ENCODE peak calls at places on chromosomes 1 and 21, in four cellular contexts. One of them, this sample, is unnamed.

GRCh38 chr1:170872663-170873062 is 62.7 kb upstream of the MROH9 start:
- DNase-seq in pancreas: no peak
- DNase-seq in effector memory CD4-positive, alpha-beta T cell: no peak
- DNase-seq in lower lobe of right lung: no peak
- DNase-seq in this sample: no peak

GRCh38 chr1:156082111-156083091 is at the start of gene MEX3A:
- DNase-seq in pancreas: peak
- DNase-seq in effector memory CD4-positive, alpha-beta T cell: peak
- DNase-seq in lower lobe of right lung: peak
- DNase-seq in this sample: peak

GRCh38 chr1:61090546-61090945 is 8.2 kb downstream of the NFIA start:
- DNase-seq in effector memory CD4-positive, alpha-beta T cell: no peak
- DNase-seq in lower lobe of right lung: no peak
- DNase-seq in pancreas: no peak
- DNase-seq in this sample: no peak

GRCh38 chr1:48208251-48208650 is 14.3 kb upstream of the SLC5A9 start:
- DNase-seq in lower lobe of right lung: no peak
- DNase-seq in pancreas: no peak
- DNase-seq in effector memory CD4-positive, alpha-beta T cell: no peak
- DNase-seq in this sample: no peak

GRCh38 chr1:3858231-3858981 is 1.1 kb downstream of the DFFB start:
- DNase-seq in pancreas: peak
- DNase-seq in effector memory CD4-positive, alpha-beta T cell: no peak
- DNase-seq in lower lobe of right lung: peak
- DNase-seq in this sample: no peak

GRCh38 chr1:225888289-225888897 is 553 bp downstream of the LEFTY1 start:
- DNase-seq in pancreas: no peak
- DNase-seq in lower lobe of right lung: peak
- DNase-seq in effector memory CD4-positive, alpha-beta T cell: no peak
- DNase-seq in this sample: no peak

GRCh38 chr1:1013105-1013921 is at the start of gene ISG15:
- DNase-seq in effector memory CD4-positive, alpha-beta T cell: peak
- DNase-seq in lower lobe of right lung: peak
- DNase-seq in pancreas: peak
- DNase-seq in this sample: peak

GRCh38 chr1:7705048-7705907 is 65.8 kb upstream of the VAMP3 start:
- DNase-seq in lower lobe of right lung: peak
- DNase-seq in pancreas: peak
- DNase-seq in effector memory CD4-positive, alpha-beta T cell: no peak
- DNase-seq in this sample: no peak

GRCh38 chr1:36217667-36218066 is 6.6 kb upstream of the THRAP3 start:
- DNase-seq in effector memory CD4-positive, alpha-beta T cell: no peak
- DNase-seq in lower lobe of right lung: no peak
- DNase-seq in pancreas: no peak
- DNase-seq in this sample: no peak

GRCh38 chr1:56915960-56916359 is 49.9 kb downstream of the C8B start:
- DNase-seq in effector memory CD4-positive, alpha-beta T cell: no peak
- DNase-seq in lower lobe of right lung: peak
- DNase-seq in pancreas: peak
- DNase-seq in this sample: no peak

GRCh38 chr1:236143104-236143948 is 987 bp downstream of the GPR137B start:
- DNase-seq in lower lobe of right lung: no peak
- DNase-seq in effector memory CD4-positive, alpha-beta T cell: no peak
- DNase-seq in pancreas: no peak
- DNase-seq in this sample: peak

GRCh38 chr1:209220048-209220524 is 363.4 kb upstream of the CAMK1G start:
- DNase-seq in pancreas: no peak
- DNase-seq in effector memory CD4-positive, alpha-beta T cell: no peak
- DNase-seq in lower lobe of right lung: no peak
- DNase-seq in this sample: peak

GRCh38 chr1:186014370-186015030 is 280.3 kb downstream of the HMCN1 start:
- DNase-seq in effector memory CD4-positive, alpha-beta T cell: no peak
- DNase-seq in lower lobe of right lung: no peak
- DNase-seq in pancreas: no peak
- DNase-seq in this sample: no peak

GRCh38 chr21:41943468-41944250 is 10.2 kb downstream of the C2CD2 start:
- DNase-seq in lower lobe of right lung: no peak
- DNase-seq in pancreas: no peak
- DNase-seq in effector memory CD4-positive, alpha-beta T cell: no peak
- DNase-seq in this sample: no peak

GRCh38 chr1:87093286-87093685 is 178.9 kb downstream of the HS2ST1 start:
- DNase-seq in pancreas: no peak
- DNase-seq in effector memory CD4-positive, alpha-beta T cell: no peak
- DNase-seq in lower lobe of right lung: no peak
- DNase-seq in this sample: no peak

GRCh38 chr1:173042806-173043205 is 7.9 kb downstream of the TNFSF18 start:
- DNase-seq in pancreas: no peak
- DNase-seq in effector memory CD4-positive, alpha-beta T cell: no peak
- DNase-seq in lower lobe of right lung: no peak
- DNase-seq in this sample: no peak

GRCh38 chr1:61951731-61952585 is 209.7 kb downstream of the PATJ start:
- DNase-seq in effector memory CD4-positive, alpha-beta T cell: no peak
- DNase-seq in pancreas: peak
- DNase-seq in lower lobe of right lung: no peak
- DNase-seq in this sample: no peak

GRCh38 chr1:181089017-181089776 is 697 bp downstream of the IER5 start:
- DNase-seq in pancreas: no peak
- DNase-seq in lower lobe of right lung: peak
- DNase-seq in effector memory CD4-positive, alpha-beta T cell: no peak
- DNase-seq in this sample: peak

GRCh38 chr1:88800382-88801051 is 90.8 kb downstream of the GTF2B start:
- DNase-seq in effector memory CD4-positive, alpha-beta T cell: no peak
- DNase-seq in pancreas: no peak
- DNase-seq in lower lobe of right lung: no peak
- DNase-seq in this sample: no peak

GRCh38 chr21:45982256-45982757 is 737 bp downstream of the COL6A1 start:
- DNase-seq in lower lobe of right lung: peak
- DNase-seq in pancreas: no peak
- DNase-seq in effector memory CD4-positive, alpha-beta T cell: no peak
- DNase-seq in this sample: no peak

GRCh38 chr21:45306832-45307571 is 19.3 kb upstream of the POFUT2 start:
- DNase-seq in pancreas: peak
- DNase-seq in lower lobe of right lung: peak
- DNase-seq in effector memory CD4-positive, alpha-beta T cell: no peak
- DNase-seq in this sample: no peak

GRCh38 chr1:246836169-246836568 is 95.6 kb downstream of the AHCTF1 start:
- DNase-seq in lower lobe of right lung: no peak
- DNase-seq in effector memory CD4-positive, alpha-beta T cell: no peak
- DNase-seq in pancreas: no peak
- DNase-seq in this sample: no peak

GRCh38 chr1:143661418-143662120 is 310.2 kb downstream of the FAM72C start:
- DNase-seq in pancreas: no peak
- DNase-seq in lower lobe of right lung: no peak
- DNase-seq in effector memory CD4-positive, alpha-beta T cell: no peak
- DNase-seq in this sample: no peak

GRCh38 chr21:15749045-15749867 is 19.5 kb downstream of the USP25 start:
- DNase-seq in effector memory CD4-positive, alpha-beta T cell: no peak
- DNase-seq in lower lobe of right lung: no peak
- DNase-seq in pancreas: no peak
- DNase-seq in this sample: no peak

GRCh38 chr1:205492774-205493173 is 11.7 kb upstream of the CDK18 start:
- DNase-seq in effector memory CD4-positive, alpha-beta T cell: no peak
- DNase-seq in pancreas: no peak
- DNase-seq in lower lobe of right lung: no peak
- DNase-seq in this sample: no peak

GRCh38 chr1:51861669-51862068 is 16.9 kb downstream of the NRDC start:
- DNase-seq in pancreas: no peak
- DNase-seq in lower lobe of right lung: no peak
- DNase-seq in effector memory CD4-positive, alpha-beta T cell: no peak
- DNase-seq in this sample: no peak

GRCh38 chr1:94105957-94106529 is 14.9 kb downstream of the ABCA4 start:
- DNase-seq in lower lobe of right lung: no peak
- DNase-seq in pancreas: no peak
- DNase-seq in effector memory CD4-positive, alpha-beta T cell: no peak
- DNase-seq in this sample: peak

DNA sequence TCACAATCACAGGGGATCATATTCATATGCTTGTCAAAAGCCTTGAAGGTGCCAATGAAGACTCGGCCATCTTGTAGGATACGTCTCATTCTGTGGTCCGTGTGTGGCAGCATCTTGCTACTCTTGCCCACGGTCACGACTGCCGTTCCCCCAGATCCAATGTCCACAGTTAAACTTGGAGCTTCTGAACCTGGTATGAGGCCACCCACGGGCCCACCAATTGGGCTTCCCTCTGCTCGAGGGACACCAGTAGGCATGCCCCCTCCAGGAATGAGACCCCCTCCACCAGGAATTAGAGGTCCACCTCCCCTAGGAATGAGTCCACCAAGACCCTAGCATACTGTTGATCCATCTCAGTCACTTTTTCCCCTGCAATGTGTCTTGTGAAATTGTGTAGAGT is 39.6 kb downstream of the MORN1 start:
- DNase-seq in effector memory CD4-positive, alpha-beta T cell: no peak
- DNase-seq in pancreas: no peak
- DNase-seq in lower lobe of right lung: peak
- DNase-seq in this sample: no peak
- H3K27ac ChIP-seq in effector memory CD4-positive, alpha-beta T cell: no peak
- H3K27ac ChIP-seq in pancreas: no peak
- H3K27ac ChIP-seq in lower lobe of right lung: no peak
- H3K27ac ChIP-seq in this sample: no peak

DNA sequence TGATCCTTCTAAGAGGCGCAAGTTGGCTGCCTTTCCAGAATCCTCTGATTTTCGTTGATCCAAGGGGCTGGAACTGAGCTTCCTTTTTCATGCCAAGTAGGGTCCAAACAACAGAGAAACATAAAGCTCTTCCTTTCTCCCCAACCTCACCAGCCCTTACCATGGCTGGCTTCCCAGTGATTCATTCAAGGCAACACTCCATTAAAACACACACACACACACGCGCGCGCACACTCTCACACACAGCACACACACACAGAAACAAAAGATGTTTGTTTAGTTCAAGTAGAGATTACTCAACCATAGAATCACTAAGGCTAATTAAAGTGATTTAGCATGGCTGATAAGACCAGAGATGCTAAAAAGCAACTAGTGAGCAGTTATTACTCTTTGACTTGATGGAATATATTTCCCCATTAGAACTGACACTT is 13.0 kb upstream of the GUCA2A start:
- DNase-seq in effector memory CD4-positive, alpha-beta T cell: no peak
- DNase-seq in pancreas: no peak
- DNase-seq in lower lobe of right lung: peak
- DNase-seq in this sample: no peak
- H3K27ac ChIP-seq in effector memory CD4-positive, alpha-beta T cell: no peak
- H3K27ac ChIP-seq in pancreas: no peak
- H3K27ac ChIP-seq in lower lobe of right lung: no peak
- H3K27ac ChIP-seq in this sample: no peak

GRCh38 chr1:40769815-40770214 is 13.8 kb upstream of the KCNQ4 start:
- DNase-seq in lower lobe of right lung: no peak
- DNase-seq in effector memory CD4-positive, alpha-beta T cell: no peak
- DNase-seq in pancreas: no peak
- DNase-seq in this sample: peak

GRCh38 chr1:40766560-40766959 is 17.0 kb upstream of the KCNQ4 start:
- DNase-seq in lower lobe of right lung: no peak
- DNase-seq in pancreas: no peak
- DNase-seq in effector memory CD4-positive, alpha-beta T cell: no peak
- DNase-seq in this sample: no peak

GRCh38 chr1:40766017-40766416 is 17.6 kb upstream of the KCNQ4 start:
- DNase-seq in lower lobe of right lung: no peak
- DNase-seq in pancreas: no peak
- DNase-seq in effector memory CD4-positive, alpha-beta T cell: no peak
- DNase-seq in this sample: no peak

GRCh38 chr1:40770296-40771070 is 13.1 kb upstream of the KCNQ4 start:
- DNase-seq in effector memory CD4-positive, alpha-beta T cell: no peak
- DNase-seq in lower lobe of right lung: no peak
- DNase-seq in pancreas: no peak
- DNase-seq in this sample: peak

DNA sequence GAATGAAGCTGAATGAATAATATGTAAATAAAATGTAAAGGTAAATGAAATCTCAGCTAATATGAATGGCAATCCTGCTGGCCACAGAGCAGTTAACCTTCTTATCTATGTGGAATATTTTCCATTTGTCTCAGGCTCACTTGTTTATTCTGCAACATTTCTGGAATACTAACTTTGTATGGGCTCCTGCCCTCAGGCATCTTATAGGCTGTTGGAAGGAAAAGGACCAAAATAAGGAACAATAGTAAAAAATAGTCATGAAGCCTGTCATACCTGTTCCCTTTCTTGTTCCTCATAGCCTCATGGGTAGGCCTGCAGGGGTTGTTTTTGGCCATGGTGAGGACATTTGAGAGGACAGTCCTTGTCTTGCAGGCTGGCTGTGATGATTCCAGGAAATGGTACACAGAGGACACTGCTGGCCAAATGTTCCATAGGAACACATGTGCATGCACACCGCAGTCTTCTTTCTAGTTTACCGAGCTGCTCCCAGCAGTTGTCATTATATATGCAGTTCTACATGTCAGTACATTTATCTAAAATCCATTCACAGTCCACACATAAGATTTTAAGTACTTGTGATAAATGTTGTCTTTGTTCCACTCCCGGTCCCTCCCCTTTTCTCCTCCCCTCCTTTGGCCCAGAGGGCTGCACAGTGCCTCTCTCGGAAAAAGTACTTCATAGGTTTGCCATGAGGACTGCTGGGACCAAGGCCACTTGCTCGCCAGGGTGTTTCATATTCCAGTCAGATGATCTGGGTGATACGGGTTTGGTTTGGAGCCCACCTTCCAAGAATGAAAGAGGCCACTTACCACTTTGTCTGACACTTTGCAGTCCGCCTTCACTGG is 15.2 kb upstream of the KCNQ4 start:
- DNase-seq in effector memory CD4-positive, alpha-beta T cell: no peak
- DNase-seq in pancreas: no peak
- DNase-seq in lower lobe of right lung: no peak
- DNase-seq in this sample: no peak
- H3K27ac ChIP-seq in effector memory CD4-positive, alpha-beta T cell: no peak
- H3K27ac ChIP-seq in pancreas: no peak
- H3K27ac ChIP-seq in lower lobe of right lung: no peak
- H3K27ac ChIP-seq in this sample: no peak

DNA sequence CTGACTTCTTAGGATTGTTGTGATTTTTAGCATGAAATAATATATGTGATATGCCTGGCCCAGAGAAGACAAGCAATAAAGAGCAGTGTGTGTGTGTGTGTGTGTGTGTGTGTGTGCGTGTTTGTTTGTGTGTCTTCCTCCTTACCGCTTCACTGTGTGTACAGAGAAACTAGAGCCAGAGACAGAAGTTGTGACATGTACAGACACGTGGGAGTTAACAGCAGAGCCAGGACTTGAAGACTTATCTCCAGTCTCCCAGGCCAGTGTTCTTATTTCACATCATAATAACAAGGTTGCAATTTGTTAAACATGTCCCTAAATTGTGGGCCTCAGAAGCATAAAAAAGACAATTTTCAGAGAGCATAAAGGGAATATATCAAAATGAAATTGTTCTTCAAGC is 192.0 kb upstream of the JUN start:
- DNase-seq in pancreas: no peak
- DNase-seq in lower lobe of right lung: no peak
- DNase-seq in effector memory CD4-positive, alpha-beta T cell: no peak
- DNase-seq in this sample: no peak
- H3K27ac ChIP-seq in pancreas: peak
- H3K27ac ChIP-seq in lower lobe of right lung: no peak
- H3K27ac ChIP-seq in effector memory CD4-positive, alpha-beta T cell: no peak
- H3K27ac ChIP-seq in this sample: no peak